ENCODE peak calls at places on chromosomes 11 and 22, in nine cellular contexts. U is cardiac fibroblast, Q is activated B cell treated with CpG ODN at 0.5 μM for 24 hours, E is HFFc6, K is transverse colon, H is GM12865, C is sigmoid colon, V is nephron progenitor cell, P is dorsolateral prefrontal cortex. B is an unnamed sample.

GRCh38 chr11:121035823-121036222 is 11.9 kb downstream of the TBCEL start:
- DNase-seq in U (no peak), Q (no peak), E (no peak), K (no peak), H (peak; percentile 56), C (no peak), V (no peak), P (no peak), B (no peak)

GRCh38 chr22:24474649-24475048 is 20.5 kb upstream of the UPB1 start:
- DNase-seq in U (no peak), Q (no peak), E (no peak), K (no peak), H (no peak), C (no peak), V (no peak), P (no peak), B (no peak)

GRCh38 chr22:47189056-47189916 is 426.8 kb downstream of the TBC1D22A start:
- DNase-seq in U (no peak), Q (peak; percentile 3), E (no peak), K (peak; percentile 3), H (no peak), C (peak; percentile 37), V (no peak), P (peak; percentile 13), B (no peak)

GRCh38 chr11:65851083-65851579 is 6.8 kb downstream of the CFL1 start:
- DNase-seq in U (peak; percentile 51), Q (no peak), E (no peak), K (no peak), H (peak; percentile 60), C (no peak), V (no peak), P (no peak), B (no peak)

GRCh38 chr11:63761173-63761572 is 7.4 kb downstream of the ZFTA start:
- DNase-seq in U (no peak), Q (no peak), E (no peak), K (no peak), H (no peak), C (no peak), V (no peak), P (no peak), B (peak; percentile 44)

GRCh38 chr11:128467610-128468041 is 119.7 kb downstream of the ETS1 start:
- DNase-seq in U (peak; percentile 99), Q (no peak), E (peak; percentile 99), K (no peak), H (no peak), C (peak; percentile 82), V (no peak), P (no peak), B (no peak)

GRCh38 chr11:72641900-72642814 is 32.1 kb downstream of the PDE2A start:
- DNase-seq in U (no peak), Q (peak; percentile 22), E (no peak), K (peak; percentile 48), H (no peak), C (peak; percentile 78), V (peak; percentile 59), P (no peak), B (peak; percentile 51)

GRCh38 chr11:1053121-1053901 is 16.8 kb upstream of the MUC6 start:
- DNase-seq in U (no peak), Q (no peak), E (no peak), K (peak; percentile 49), H (no peak), C (peak; percentile 58), V (peak; percentile 10), P (no peak), B (peak; percentile 21)

GRCh38 chr22:44396727-44397722 is 84.3 kb upstream of the SHISAL1 start:
- DNase-seq in U (no peak), Q (peak; percentile 9), E (no peak), K (peak; percentile 3), H (no peak), C (no peak), V (no peak), P (no peak), B (no peak)

GRCh38 chr11:117986981-117987495 is 844 bp downstream of the IL10RA start:
- DNase-seq in U (no peak), Q (no peak), E (no peak), K (peak; percentile 50), H (peak; percentile 95), C (no peak), V (no peak), P (no peak), B (no peak)

GRCh38 chr11:9717719-9718118 is 53.8 kb downstream of the SWAP70 start:
- DNase-seq in U (no peak), Q (no peak), E (no peak), K (no peak), H (no peak), C (no peak), V (no peak), P (no peak), B (no peak)

GRCh38 chr11:8384199-8384821 is 120.6 kb upstream of the LMO1 start:
- DNase-seq in U (peak; percentile 51), Q (no peak), E (no peak), K (peak; percentile 32), H (peak; percentile 13), C (peak; percentile 79), V (peak; percentile 40), P (no peak), B (no peak)
- TF ChIP-seq CTCF in U (no peak), Q (no peak), E (no peak), K (no peak), H (no peak), C (no peak), V (no peak), P (no peak), B (no peak)

GRCh38 chr11:33538726-33539125 is 161.9 kb downstream of the C11orf91 start:
- DNase-seq in U (no peak), Q (no peak), E (no peak), K (no peak), H (peak; percentile 28), C (no peak), V (no peak), P (no peak), B (no peak)
- TF ChIP-seq CTCF in U (no peak), Q (no peak), E (no peak), K (no peak), H (no peak), C (no peak), V (no peak), P (no peak), B (no peak)

DNA sequence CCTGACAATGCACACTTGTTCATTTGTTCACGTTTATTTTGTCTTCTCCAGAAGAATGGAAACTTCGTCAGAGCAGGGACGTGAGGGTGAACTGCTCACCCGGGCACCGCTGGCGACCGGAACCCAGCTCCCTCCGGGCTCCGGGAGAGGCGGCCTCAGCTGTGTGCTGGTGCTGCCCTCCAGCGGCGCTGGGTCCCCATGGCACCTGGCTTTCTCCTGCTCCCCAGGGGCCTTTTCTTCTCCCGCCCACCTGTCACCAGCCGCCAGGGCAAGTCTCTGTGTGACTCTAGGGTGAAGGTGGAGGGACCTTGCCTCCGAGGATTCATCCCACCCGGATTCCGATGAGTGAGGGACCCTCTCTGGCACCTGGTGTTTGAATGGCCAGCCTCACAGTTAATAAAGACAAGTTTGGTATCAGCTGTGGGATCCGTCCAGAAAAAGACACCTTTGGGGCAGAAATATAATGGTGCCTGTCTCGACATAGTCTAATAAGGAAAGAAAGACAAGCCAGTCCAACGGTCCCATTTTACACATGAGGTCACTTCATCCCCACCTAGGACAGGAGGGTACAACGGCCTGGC is 32.9 kb upstream of the SLC35C1 start:
- DNase-seq in U (peak; percentile 75), Q (peak; percentile 71), E (peak; percentile 62), K (peak; percentile 87), H (peak; percentile 77), C (peak; percentile 90), V (peak; percentile 92), P (peak; percentile 79), B (peak; percentile 91)
- TF ChIP-seq CTCF in U (peak; percentile 96), Q (no peak), E (peak; percentile 85), K (peak; percentile 90), H (peak; percentile 91), C (peak; percentile 87), V (peak; percentile 86), P (peak; percentile 90), B (peak; percentile 63)

GRCh38 chr11:33412231-33412630 is 155.1 kb downstream of the HIPK3 start:
- DNase-seq in U (no peak), Q (no peak), E (no peak), K (no peak), H (no peak), C (no peak), V (no peak), P (no peak), B (no peak)

GRCh38 chr11:33417121-33417520 is 159.9 kb downstream of the HIPK3 start:
- DNase-seq in U (no peak), Q (no peak), E (no peak), K (no peak), H (no peak), C (no peak), V (no peak), P (no peak), B (no peak)

GRCh38 chr11:33410086-33410765 is 153.0 kb downstream of the HIPK3 start:
- DNase-seq in U (no peak), Q (no peak), E (no peak), K (no peak), H (no peak), C (no peak), V (no peak), P (no peak), B (no peak)

GRCh38 chr11:33413296-33413695 is 156.1 kb downstream of the HIPK3 start:
- DNase-seq in U (no peak), Q (no peak), E (peak; percentile 7), K (no peak), H (no peak), C (no peak), V (no peak), P (no peak), B (no peak)

GRCh38 chr11:33411751-33412150 is 154.6 kb downstream of the HIPK3 start:
- DNase-seq in U (no peak), Q (no peak), E (no peak), K (no peak), H (peak; percentile 51), C (no peak), V (no peak), P (no peak), B (no peak)
- TF ChIP-seq CTCF in U (no peak), Q (no peak), E (no peak), K (no peak), H (no peak), C (no peak), V (no peak), P (no peak), B (no peak)

GRCh38 chr11:3781423-3781822 is 15.9 kb downstream of the NUP98 start:
- DNase-seq in U (peak; percentile 66), Q (no peak), E (peak; percentile 27), K (no peak), H (no peak), C (no peak), V (no peak), P (no peak), B (no peak)

GRCh38 chr11:3773180-3773579 is 24.2 kb downstream of the NUP98 start:
- DNase-seq in U (no peak), Q (no peak), E (no peak), K (no peak), H (no peak), C (no peak), V (no peak), P (no peak), B (no peak)

GRCh38 chr11:3775761-3776406 is 21.5 kb downstream of the NUP98 start:
- DNase-seq in U (no peak), Q (no peak), E (no peak), K (no peak), H (no peak), C (no peak), V (no peak), P (no peak), B (no peak)
- TF ChIP-seq CTCF in U (no peak), Q (no peak), E (peak; percentile 9), K (no peak), H (no peak), C (no peak), V (no peak), P (no peak), B (no peak)